ENCODE peak calls at places on chromosome 19, in five cellular contexts. N is left lung; P is CD8-positive, alpha-beta memory T cell; D is right cardiac atrium; X is transverse colon. F is an unnamed sample. For H3K4me1, the result is how much of the 10 kb centered on the place peaks cover.

GRCh38 chr19:3507371-3508120 is 1.4 kb downstream of the FZR1 start:
- DNase-seq in D (no peak), X (peak), N (peak), P (no peak), F (no peak)

GRCh38 chr19:3073159-3073563 is 10.9 kb upstream of the TLE5 start:
- DNase-seq in X (peak), N (no peak), D (peak), P (no peak), F (no peak)

GRCh38 chr19:42273407-42274064 is 4.5 kb downstream of the CIC start:
- DNase-seq in X (no peak), D (peak), P (no peak), N (peak), F (peak)

GRCh38 chr19:47697863-47698609 is 15.2 kb upstream of the EHD2 start:
- DNase-seq in X (peak), P (peak), D (peak), N (peak), F (peak)

GRCh38 chr19:5775668-5776309 is 8.8 kb downstream of the PRR22 start:
- DNase-seq in X (no peak), D (no peak), P (no peak), N (no peak), F (no peak)

GRCh38 chr19:33385956-33386355 is 12.4 kb downstream of the CEBPG start:
- DNase-seq in N (peak), X (no peak), D (peak), P (no peak), F (peak)

GRCh38 chr19:4583961-4584669 is 24.6 kb upstream of the SEMA6B start:
- DNase-seq in P (no peak), N (no peak), D (peak), X (no peak), F (no peak)

GRCh38 chr19:5048091-5048726 is 79.3 kb downstream of the KDM4B start:
- DNase-seq in N (peak), P (peak), D (peak), X (peak), F (peak)

GRCh38 chr19:48738557-48739399 is 1.6 kb downstream of the RASIP1 start:
- DNase-seq in P (peak), D (peak), X (peak), N (peak), F (peak)

GRCh38 chr19:16541526-16542044 is 652 bp downstream of the CHERP start:
- DNase-seq in P (no peak), N (no peak), X (no peak), D (no peak), F (no peak)

GRCh38 chr19:33879818-33880575 is 83.3 kb downstream of the KCTD15 start:
- DNase-seq in X (no peak), N (no peak), P (no peak), D (peak), F (peak)

GRCh38 chr19:44476559-44477408 is 23.5 kb downstream of the ZNF180 start:
- DNase-seq in X (no peak), P (peak), N (no peak), D (no peak), F (no peak)
- H3K4me3 ChIP-seq in X (no peak), P (peak), N (no peak), D (no peak), F (no peak)

DNA sequence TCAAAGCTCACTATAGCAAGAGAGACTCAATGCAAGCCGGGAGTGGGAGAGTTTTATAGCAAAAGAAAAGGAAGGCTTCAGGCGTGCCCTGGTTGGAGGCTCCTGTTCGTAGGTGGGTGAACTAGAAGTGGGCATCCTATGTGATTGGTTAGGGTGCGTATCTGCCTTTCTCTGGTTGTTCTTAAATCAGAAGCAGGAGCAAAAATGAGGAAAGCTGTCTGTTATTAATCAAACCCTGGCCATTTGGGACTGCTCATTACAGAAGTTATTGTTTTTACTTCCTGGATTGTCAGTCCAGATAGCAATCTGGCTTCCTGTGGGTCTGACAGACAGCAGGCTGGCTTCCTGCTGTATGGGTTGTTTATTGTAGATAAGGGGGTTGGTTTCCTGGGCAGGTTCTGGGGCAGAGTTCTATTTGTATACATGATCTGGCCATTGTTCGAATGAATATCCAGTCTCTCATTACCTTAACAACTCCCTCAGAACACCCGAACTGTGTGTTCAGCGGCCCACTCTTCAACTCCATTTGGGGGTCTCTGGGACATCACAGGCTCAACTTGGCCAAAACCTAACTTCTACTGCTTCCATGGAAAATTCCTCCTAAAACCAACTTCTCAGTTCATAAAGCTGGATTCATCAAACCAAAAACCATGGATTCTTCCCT is 1.6 kb downstream of the ZNF792 start:
- DNase-seq in N (no peak), D (no peak), X (no peak), P (peak), F (no peak)
- H3K27ac ChIP-seq in N (peak), D (peak), X (peak), P (peak), F (no peak)

DNA sequence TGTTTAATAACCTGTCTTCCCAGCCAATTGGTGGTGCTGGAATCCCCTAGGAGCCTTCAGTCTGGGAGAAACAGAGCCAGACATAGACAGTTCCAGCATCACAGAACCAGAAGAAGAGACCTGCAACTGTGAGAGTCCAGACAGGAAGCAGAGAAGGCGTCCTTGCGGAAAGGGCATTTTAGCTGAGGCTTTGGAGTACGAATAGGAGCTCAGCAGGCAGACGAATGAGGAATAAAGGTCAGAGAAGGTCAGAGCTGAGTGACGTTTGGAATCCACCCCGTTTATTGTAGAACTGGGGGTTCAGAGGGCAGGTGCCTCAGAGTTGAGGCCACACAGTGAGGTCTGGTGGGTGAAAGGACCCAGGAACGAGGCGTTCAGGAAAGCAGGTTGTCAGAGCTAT is 5.2 kb downstream of the ARRDC2 start:
- DNase-seq in D (no peak), X (no peak), P (no peak), N (no peak), F (no peak)
- H3K4me1 ChIP-seq in D (under half), X (under half), P (half or more), N (under half), F (under half)

GRCh38 chr19:46426035-46426505 is 2.7 kb downstream of the PNMA8C start:
- DNase-seq in D (no peak), N (no peak), X (no peak), P (no peak), F (no peak)

GRCh38 chr19:46428278-46429141 is at the start of gene PNMA8C:
- DNase-seq in X (peak), D (peak), N (peak), P (peak), F (peak)

GRCh38 chr19:46429999-46430398 is 1.3 kb upstream of the PNMA8C start:
- DNase-seq in X (no peak), D (no peak), N (no peak), P (no peak), F (no peak)

GRCh38 chr19:46427518-46427917 is 1.2 kb downstream of the PNMA8C start:
- DNase-seq in X (no peak), N (no peak), D (no peak), P (no peak), F (peak)

DNA sequence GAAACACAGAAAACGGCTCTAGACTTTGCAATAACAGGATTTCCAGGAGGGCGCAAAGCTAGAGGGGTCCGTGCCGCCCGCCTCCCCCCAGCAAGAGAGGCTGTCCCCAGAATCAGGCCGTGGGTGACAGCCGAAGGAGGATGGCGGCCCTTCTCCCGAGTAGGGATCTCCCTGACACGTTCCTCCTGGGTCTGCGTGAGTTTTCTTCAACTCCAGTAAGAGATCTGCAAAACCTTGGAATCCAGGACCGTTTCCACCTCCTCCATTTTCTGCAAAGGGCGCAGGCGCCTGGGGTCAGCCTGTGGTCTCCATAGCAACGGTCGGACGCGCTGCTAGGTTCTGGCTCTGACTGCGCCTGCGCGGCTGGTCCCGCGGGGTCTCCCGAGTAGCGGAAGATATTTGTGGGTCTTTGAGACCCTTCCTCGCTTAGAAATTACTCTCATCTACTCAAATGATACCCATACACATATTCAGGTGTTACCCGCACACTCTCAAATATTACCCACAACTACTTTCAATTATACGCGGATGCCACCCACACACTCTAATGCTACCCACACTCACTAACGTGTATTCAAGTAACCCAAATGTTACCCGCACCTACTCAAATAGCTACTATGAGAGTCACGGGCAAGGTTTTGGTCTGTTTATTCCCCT is 2.1 kb downstream of the PNMA8C start:
- DNase-seq in D (peak), P (peak), N (no peak), X (peak), F (peak)
- H3K4me3 ChIP-seq in D (peak), P (no peak), N (peak), X (no peak), F (no peak)

GRCh38 chr19:38718747-38719543 is 25.3 kb downstream of the CAPN12 start:
- DNase-seq in N (peak), D (peak), P (no peak), X (no peak), F (peak)

GRCh38 chr19:38719761-38720558 is 24.3 kb downstream of the CAPN12 start:
- DNase-seq in D (no peak), P (no peak), N (no peak), X (no peak), F (no peak)

GRCh38 chr19:38721977-38722773 is 22.1 kb downstream of the CAPN12 start:
- DNase-seq in P (no peak), X (no peak), D (peak), N (no peak), F (no peak)

GRCh38 chr19:38721496-38721895 is 22.8 kb downstream of the CAPN12 start:
- DNase-seq in X (no peak), P (no peak), N (no peak), D (no peak), F (no peak)

GRCh38 chr19:38720559-38721236 is 23.6 kb downstream of the CAPN12 start:
- DNase-seq in D (no peak), X (no peak), N (no peak), P (no peak), F (no peak)
- H3K27ac ChIP-seq in D (peak), X (peak), N (peak), P (no peak), F (peak)

DNA sequence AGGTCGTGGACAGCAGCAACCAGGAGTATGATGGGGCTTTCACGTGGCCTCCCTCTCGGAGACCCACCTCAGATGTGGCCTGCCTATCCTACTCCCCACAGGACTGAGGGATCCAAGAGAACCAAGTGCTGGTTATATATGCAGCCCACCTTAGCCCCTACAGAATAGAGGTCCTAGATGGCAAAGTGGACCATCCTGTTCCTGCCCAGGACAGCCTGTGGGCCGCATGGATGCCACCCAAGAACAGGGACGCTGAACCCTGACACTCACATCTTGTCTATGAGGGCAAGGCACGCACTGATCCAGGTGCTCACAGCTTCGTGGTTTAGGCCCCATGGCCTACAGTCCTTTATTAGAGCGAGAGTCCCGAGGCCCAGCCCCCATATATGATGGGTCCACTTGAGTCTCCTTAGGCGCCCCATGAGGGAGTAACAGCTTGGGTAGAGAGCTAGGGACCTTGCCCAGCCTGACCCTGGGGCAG is 1.5 kb upstream of the SLC27A5 start:
- DNase-seq in N (no peak), P (no peak), D (no peak), X (no peak), F (no peak)
- H3K4me1 ChIP-seq in N (under half), P (under half), D (under half), X (under half), F (under half)

DNA sequence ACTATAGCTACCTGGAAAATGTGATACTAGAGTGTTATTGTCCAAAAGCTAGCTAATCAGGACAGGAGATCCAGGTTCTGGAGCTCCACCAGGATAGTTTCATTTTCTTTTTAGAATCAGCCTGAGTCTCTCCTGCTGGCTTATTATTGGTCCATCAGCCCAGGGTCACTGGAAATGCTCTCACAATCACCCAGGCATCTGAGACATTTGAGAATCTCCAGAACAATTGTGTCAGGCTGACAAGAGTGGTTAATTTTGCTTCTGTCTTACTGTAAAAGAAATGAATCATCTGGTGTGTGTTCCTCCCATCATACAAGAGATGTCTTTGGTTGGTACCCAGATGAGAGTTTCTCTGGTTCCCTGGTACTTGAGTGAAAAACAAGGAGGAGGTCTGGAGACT is 43.6 kb upstream of the ZNF681 start:
- DNase-seq in N (no peak), P (peak), X (no peak), D (no peak), F (no peak)
- H3K4me3 ChIP-seq in N (no peak), P (no peak), X (no peak), D (no peak), F (no peak)

GRCh38 chr19:40598918-40599307 is 2.3 kb upstream of the LTBP4 start:
- DNase-seq in P (no peak), X (no peak), N (no peak), D (peak), F (no peak)
- H3K27ac ChIP-seq in P (no peak), X (peak), N (no peak), D (no peak), F (peak)

DNA sequence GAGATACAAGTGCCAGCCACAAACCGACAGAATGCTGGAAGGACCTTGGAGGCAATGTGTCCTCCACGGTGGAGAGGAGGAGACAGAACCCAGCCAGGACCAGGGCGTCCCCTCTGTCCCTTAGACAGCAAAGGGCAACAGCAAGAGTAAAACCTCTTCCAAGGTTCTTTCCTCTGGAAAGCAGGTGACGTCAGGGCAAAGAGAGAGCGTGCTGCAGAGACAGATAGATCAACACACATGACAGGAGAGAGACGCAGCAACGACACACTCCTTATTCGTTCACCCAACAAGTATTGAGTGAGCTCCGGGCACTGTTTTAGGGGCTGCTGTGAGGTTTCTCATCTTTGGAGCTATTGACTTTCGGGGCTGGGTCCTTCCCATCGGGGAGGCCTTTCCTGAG is 1.3 kb upstream of the GALP start:
- DNase-seq in P (no peak), X (no peak), D (no peak), N (no peak), F (no peak)
- H3K4me1 ChIP-seq in P (under half), X (under half), D (under half), N (under half), F (under half)

F was measured in aorta.